ENCODE peak calls at places on chromosomes 4 and X, in ten cellular contexts. O, I, R, P, S, D, K, E, G and T are unnamed samples.

GRCh38 chrX:49276671-49277519 is 7.3 kb downstream of the PPP1R3F start:
- DNase-seq in G (no peak), S (no peak), R (no peak), K (no peak), P (no peak), D (peak), I (no peak), E (no peak), O (no peak), T (no peak)

GRCh38 chrX:57952320-57952678 is 42.0 kb upstream of the ZXDA start:
- DNase-seq in P (no peak), E (no peak), R (no peak), S (no peak), I (no peak), K (no peak), O (no peak), D (peak), G (peak), T (no peak)

GRCh38 chrX:111151764-111152163 is 55.8 kb downstream of the PAK3 start:
- DNase-seq in O (no peak), E (no peak), K (no peak), S (no peak), R (no peak), D (no peak), G (no peak), P (no peak), I (no peak), T (peak)

GRCh38 chr4:47209833-47210232 is 178.5 kb downstream of the GABRB1 start:
- DNase-seq in R (peak), G (no peak), P (no peak), S (no peak), I (peak), D (no peak), E (no peak), O (no peak), K (no peak), T (peak)

GRCh38 chrX:41406211-41406610 is 40.9 kb upstream of the NYX start:
- DNase-seq in P (no peak), D (no peak), E (no peak), G (no peak), R (no peak), K (no peak), I (peak), S (no peak), O (no peak), T (peak)

GRCh38 chr4:69708211-69708610 is 52.2 kb downstream of the SULT1B1 start:
- DNase-seq in E (no peak), P (no peak), D (no peak), G (no peak), R (peak), O (no peak), I (no peak), S (no peak), K (no peak), T (no peak)

GRCh38 chr4:28690890-28691289 is 1830.2 kb downstream of the STIM2 start:
- DNase-seq in G (no peak), I (no peak), P (no peak), O (no peak), D (no peak), K (no peak), E (no peak), R (no peak), S (no peak), T (no peak)

GRCh38 chrX:136863826-136864225 is 16.7 kb downstream of the RBMX start:
- DNase-seq in D (no peak), O (no peak), K (no peak), P (no peak), S (no peak), E (no peak), I (no peak), G (no peak), R (no peak), T (peak)

GRCh38 chr4:22739933-22740332 is 47.2 kb downstream of the GBA3 start:
- DNase-seq in I (no peak), R (no peak), O (no peak), K (no peak), S (no peak), E (no peak), P (no peak), G (no peak), D (no peak), T (no peak)

GRCh38 chr4:121070696-121071639 is 1.4 kb downstream of the NDNF start:
- DNase-seq in D (no peak), S (peak), I (no peak), O (peak), P (peak), G (peak), R (peak), K (no peak), E (peak), T (no peak)

GRCh38 chrX:149021164-149021563 is 483.9 kb downstream of the IDS start:
- DNase-seq in O (no peak), R (no peak), G (no peak), I (peak), E (no peak), K (no peak), D (no peak), S (no peak), P (no peak), T (no peak)

GRCh38 chr4:135948797-135949196 is 1583.5 kb downstream of the PCDH18 start:
- DNase-seq in D (no peak), G (no peak), P (no peak), K (no peak), O (no peak), R (no peak), S (no peak), I (no peak), E (no peak), T (no peak)

GRCh38 chr4:139171878-139172691 is 4.9 kb downstream of the ELF2 start:
- DNase-seq in O (no peak), G (no peak), D (no peak), I (peak), S (no peak), R (peak), E (no peak), K (no peak), P (no peak), T (peak)

GRCh38 chr4:106032851-106033286 is 137.6 kb downstream of the NPNT start:
- DNase-seq in D (peak), G (no peak), S (no peak), R (peak), P (no peak), I (peak), E (no peak), K (no peak), O (no peak), T (peak)

GRCh38 chr4:143559757-143560147 is 46.2 kb downstream of the SMARCA5 start:
- DNase-seq in D (peak), G (no peak), E (no peak), R (peak), S (no peak), K (peak), O (no peak), I (no peak), P (no peak), T (no peak)

GRCh38 chr4:75370582-75370981 is 143.6 kb downstream of the RCHY1 start:
- DNase-seq in G (no peak), O (no peak), I (no peak), E (no peak), S (no peak), R (no peak), K (no peak), D (no peak), P (no peak), T (no peak)

GRCh38 chrX:88991583-88992132 is 244.6 kb downstream of the CPXCR1 start:
- DNase-seq in K (no peak), R (no peak), O (no peak), G (no peak), I (no peak), P (no peak), S (no peak), D (no peak), E (no peak), T (no peak)

GRCh38 chr4:22515145-22515887 is 550 bp downstream of the ADGRA3 start:
- DNase-seq in K (no peak), P (peak), E (peak), S (peak), G (peak), D (peak), R (peak), I (peak), O (peak), T (peak)

GRCh38 chrX:20270557-20270880 is 3.8 kb upstream of the RPS6KA3 start:
- DNase-seq in R (peak), S (no peak), I (peak), E (no peak), G (no peak), O (no peak), P (no peak), K (no peak), D (no peak), T (no peak)

GRCh38 chr4:156790866-156791265 is 180.7 kb downstream of the PDGFC start:
- DNase-seq in S (peak), O (no peak), K (no peak), D (no peak), G (no peak), P (no peak), R (peak), I (peak), E (no peak), T (no peak)

GRCh38 chr4:1576961-1577814 is 106.9 kb downstream of the FAM53A start:
- DNase-seq in R (no peak), K (no peak), E (no peak), P (no peak), G (peak), I (no peak), D (peak), O (peak), S (no peak), T (no peak)

GRCh38 chr4:3314706-3315260 is 22.0 kb downstream of the RGS12 start:
- DNase-seq in R (no peak), K (no peak), G (peak), O (no peak), P (no peak), D (peak), S (no peak), E (no peak), I (no peak), T (no peak)

GRCh38 chrX:83510466-83511181 is 2.5 kb downstream of the POU3F4 start:
- DNase-seq in G (no peak), P (no peak), E (no peak), K (no peak), O (no peak), S (no peak), I (no peak), D (no peak), R (no peak), T (no peak)

GRCh38 chr4:73481356-73481755 is at the start of gene AFM:
- DNase-seq in R (no peak), G (no peak), E (no peak), S (no peak), P (no peak), O (no peak), K (no peak), I (no peak), D (no peak), T (no peak)

GRCh38 chrX:134573683-134574035 is 84.6 kb downstream of the PLAC1 start:
- DNase-seq in E (no peak), D (no peak), S (no peak), R (no peak), K (no peak), G (no peak), O (no peak), P (no peak), I (no peak), T (no peak)

GRCh38 chr4:75101906-75102888 is 169.3 kb downstream of the PARM1 start:
- DNase-seq in D (no peak), K (no peak), P (no peak), R (no peak), E (no peak), I (no peak), S (no peak), G (no peak), O (no peak), T (no peak)

GRCh38 chrX:137195296-137195695 is 161.5 kb upstream of the GPR101 start:
- DNase-seq in P (no peak), S (no peak), G (no peak), D (no peak), O (no peak), E (no peak), R (no peak), K (no peak), I (no peak), T (no peak)

GRCh38 chr4:121177238-121178137 is 13.4 kb upstream of the TNIP3 start:
- DNase-seq in R (no peak), E (no peak), P (no peak), S (no peak), D (no peak), I (no peak), O (no peak), K (no peak), G (no peak), T (no peak)

GRCh38 chrX:55489315-55490009 is at the start of gene USP51:
- DNase-seq in O (peak), G (peak), I (no peak), K (no peak), R (peak), D (peak), S (peak), E (peak), P (peak), T (no peak)

GRCh38 chr4:74105656-74106275 is 6.8 kb upstream of the CXCL2 start:
- DNase-seq in I (no peak), D (no peak), E (no peak), O (no peak), G (peak), S (no peak), P (no peak), R (peak), K (no peak), T (no peak)

GRCh38 chrX:112368371-112368770 is 285.8 kb upstream of the TRPC5 start:
- DNase-seq in R (no peak), E (no peak), G (no peak), P (no peak), K (no peak), D (no peak), S (no peak), O (no peak), I (no peak), T (no peak)

GRCh38 chr4:167020410-167020809 is 213.9 kb downstream of the SPOCK3 start:
- DNase-seq in O (no peak), G (no peak), K (no peak), S (no peak), E (no peak), R (peak), P (no peak), I (no peak), D (no peak), T (no peak)

GRCh38 chr4:175705407-175705806 is 106.7 kb downstream of the GPM6A start:
- DNase-seq in R (peak), E (no peak), P (no peak), O (no peak), D (no peak), G (peak), K (no peak), S (peak), I (peak), T (no peak)

GRCh38 chrX:31333181-31333831 is 261.5 kb upstream of the FTHL17 start:
- DNase-seq in I (peak), G (no peak), E (no peak), O (no peak), D (no peak), S (no peak), R (peak), P (no peak), K (no peak), T (peak)

GRCh38 chrX:145825896-145826295 is 8.3 kb downstream of the SLITRK2 start:
- DNase-seq in R (peak), I (no peak), P (no peak), G (no peak), O (no peak), S (no peak), D (no peak), K (no peak), E (no peak), T (no peak)

GRCh38 chrX:6226053-6226645 is 2.5 kb downstream of the NLGN4X start:
- DNase-seq in S (peak), P (no peak), O (no peak), I (no peak), R (no peak), K (no peak), G (peak), D (peak), E (no peak), T (no peak)
- H3K27ac ChIP-seq in S (peak), P (no peak), O (no peak), I (no peak), R (no peak), K (no peak), G (no peak), D (peak), E (no peak), T (no peak)

GRCh38 chrX:13965531-13965930 is 64.2 kb downstream of the GEMIN8 start:
- DNase-seq in R (no peak), P (no peak), K (no peak), G (peak), O (no peak), I (no peak), E (no peak), S (no peak), D (no peak), T (no peak)

GRCh38 chrX:13968198-13968597 is 61.5 kb downstream of the GEMIN8 start:
- DNase-seq in S (no peak), P (no peak), E (no peak), K (no peak), D (no peak), O (no peak), I (no peak), G (no peak), R (no peak), T (no peak)

GRCh38 chrX:13967636-13968035 is 62.1 kb downstream of the GEMIN8 start:
- DNase-seq in K (no peak), S (no peak), P (no peak), R (no peak), O (no peak), D (no peak), E (no peak), G (no peak), I (no peak), T (no peak)

GRCh38 chrX:13966071-13966850 is 63.4 kb downstream of the GEMIN8 start:
- DNase-seq in O (no peak), S (no peak), P (no peak), E (no peak), G (peak), D (no peak), K (no peak), I (no peak), R (peak), T (no peak)
- H3K27ac ChIP-seq in O (no peak), S (no peak), P (no peak), E (no peak), G (no peak), D (no peak), K (no peak), I (no peak), R (no peak), T (no peak)

DNA sequence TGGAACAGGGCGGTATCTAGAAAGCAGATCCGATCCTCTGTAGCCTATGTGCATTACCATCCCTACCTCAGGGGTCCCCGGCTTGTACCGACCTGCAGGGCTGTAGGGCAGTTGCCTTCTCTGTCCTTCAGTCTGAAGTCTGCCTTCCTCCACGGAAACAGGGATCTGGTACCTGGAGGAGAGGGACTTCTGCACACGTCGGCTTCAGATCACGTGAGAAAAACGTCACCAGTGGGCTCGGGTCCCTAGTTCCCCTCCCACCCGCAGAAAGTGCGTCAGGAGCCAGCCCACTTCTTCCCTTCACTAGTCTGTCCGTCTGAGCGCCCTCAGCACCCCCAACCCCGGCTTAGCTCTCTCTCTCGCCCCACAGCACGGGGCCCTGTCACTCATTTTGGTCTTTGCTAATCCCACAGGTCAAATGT is at the start of gene TCEAL5:
- DNase-seq in P (no peak), I (no peak), R (no peak), G (peak), D (peak), S (no peak), O (no peak), E (no peak), K (no peak), T (no peak)
- H3K27ac ChIP-seq in P (no peak), I (no peak), R (no peak), G (no peak), D (no peak), S (no peak), O (no peak), E (no peak), K (no peak), T (no peak)

DNA sequence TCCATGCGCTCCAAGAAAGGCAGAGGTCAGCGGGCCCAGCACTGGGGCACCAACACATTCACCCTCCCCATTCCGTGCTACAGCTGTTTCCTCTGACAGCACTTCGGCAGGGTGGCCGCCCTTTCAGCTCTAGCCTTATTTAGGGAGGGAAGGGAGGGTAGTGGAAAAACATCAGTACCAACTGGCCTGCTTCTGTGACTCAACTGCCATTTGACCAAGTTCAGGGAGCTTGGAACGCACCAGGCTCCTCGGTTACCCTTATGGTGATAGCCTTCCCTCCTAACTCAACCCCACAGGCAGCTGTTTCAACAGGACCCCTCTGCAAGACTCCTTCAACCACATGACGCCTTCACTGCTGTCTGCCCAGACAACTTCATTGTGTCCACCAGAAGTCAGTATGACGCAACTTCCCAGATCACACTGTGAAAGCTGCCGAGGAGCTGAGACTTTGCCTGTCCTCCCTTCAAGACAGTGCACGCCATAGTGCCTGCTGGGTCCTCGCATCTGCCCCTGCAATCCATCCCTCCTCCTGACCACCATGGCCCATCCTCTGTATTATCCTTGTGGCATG is 132.2 kb downstream of the AFAP1 start:
- DNase-seq in E (no peak), O (no peak), D (peak), G (peak), K (no peak), I (no peak), S (no peak), R (peak), P (no peak), T (no peak)
- H3K27ac ChIP-seq in E (no peak), O (peak), D (peak), G (peak), K (no peak), I (peak), S (no peak), R (no peak), P (no peak), T (no peak)

DNA sequence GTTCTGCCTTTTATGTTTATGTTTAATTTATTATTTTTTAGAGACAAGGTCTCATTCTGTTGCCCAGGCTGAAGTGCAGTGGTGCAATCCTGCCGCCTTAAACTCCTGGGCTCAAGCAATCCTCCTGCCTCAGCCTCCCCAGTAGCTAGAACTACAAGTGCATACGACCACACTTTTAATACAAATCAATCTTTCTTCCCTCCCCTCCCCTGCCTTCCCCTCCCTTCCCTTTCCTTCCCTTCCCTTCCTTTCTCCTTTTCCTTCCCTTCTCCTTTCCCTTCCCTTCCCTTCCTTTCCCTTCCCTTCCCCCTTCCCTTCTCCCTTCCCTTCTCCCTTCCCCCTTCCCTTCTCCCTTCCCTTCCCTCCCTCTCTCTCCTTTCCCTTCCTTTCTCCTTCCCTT is 26.6 kb downstream of the PRIMPOL start:
- DNase-seq in P (no peak), O (no peak), E (no peak), S (no peak), R (no peak), D (no peak), I (no peak), K (no peak), G (no peak), T (no peak)
- H3K27ac ChIP-seq in P (no peak), O (no peak), E (no peak), S (no peak), R (no peak), D (no peak), I (no peak), K (no peak), G (no peak), T (no peak)

DNA sequence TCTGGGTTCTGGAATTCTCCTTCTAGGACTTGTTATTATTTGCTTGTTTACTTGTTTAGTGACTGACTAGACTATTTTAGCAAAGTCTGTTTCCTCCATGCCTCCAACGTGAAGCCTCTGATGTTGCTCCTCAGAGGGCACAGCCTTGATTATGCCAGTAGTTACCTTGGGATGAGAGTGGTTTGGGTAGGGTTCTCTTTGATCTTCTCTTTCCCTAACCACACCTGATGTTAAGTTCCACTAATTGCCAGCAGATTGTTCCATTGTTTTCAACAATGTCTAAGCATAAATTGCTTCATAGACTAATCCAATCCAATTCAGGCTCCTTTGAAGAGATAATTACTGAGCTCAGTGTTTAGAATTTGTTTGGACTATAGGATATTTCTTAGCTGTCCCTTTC is 352.7 kb upstream of the DIPK2B start:
- DNase-seq in O (no peak), D (no peak), S (no peak), K (no peak), I (no peak), G (no peak), E (no peak), R (no peak), P (no peak), T (no peak)
- H3K27ac ChIP-seq in O (no peak), D (no peak), S (no peak), K (no peak), I (no peak), G (no peak), E (no peak), R (no peak), P (no peak), T (no peak)